ENCODE peak calls at places on chromosomes 6 and 20, in five cellular contexts. S is CD8-positive, alpha-beta T cell; U is psoas muscle; O is mucosa of descending colon; A is lower lobe of right lung. I is an unnamed sample.

GRCh38 chr20:23130622-23130916 is 44.4 kb upstream of the CD93 start:
- DNase-seq in U (no peak), S (no peak), A (no peak), O (no peak), I (no peak)

GRCh38 chr20:59575653-59576052 is 28.7 kb upstream of the PHACTR3 start:
- DNase-seq in S (no peak), O (no peak), U (no peak), A (no peak), I (no peak)

GRCh38 chr20:49856904-49857303 is 44.3 kb downstream of the SLC9A8 start:
- DNase-seq in A (no peak), S (no peak), O (no peak), U (no peak), I (no peak)

GRCh38 chr6:56808871-56809359 is 146.0 kb upstream of the BEND6 start:
- DNase-seq in S (no peak), U (peak; percentile 20), O (no peak), A (no peak), I (no peak)

GRCh38 chr20:1694672-1695071 is 37.1 kb upstream of the SIRPG start:
- DNase-seq in A (no peak), U (no peak), O (no peak), S (no peak), I (no peak)

GRCh38 chr20:48405909-48406308 is 421.9 kb downstream of the PREX1 start:
- DNase-seq in O (no peak), U (no peak), A (no peak), S (no peak), I (no peak)

GRCh38 chr6:156848533-156848932 is 71.4 kb downstream of the ARID1B start:
- DNase-seq in O (no peak), S (no peak), A (no peak), U (peak; percentile 48), I (no peak)

GRCh38 chr6:117502580-117502979 is 20.1 kb downstream of the DCBLD1 start:
- DNase-seq in U (no peak), A (no peak), S (no peak), O (no peak), I (no peak)

GRCh38 chr20:33318096-33318429 is 35.0 kb downstream of the BPIFB1 start:
- DNase-seq in U (no peak), S (no peak), A (no peak), O (no peak), I (no peak)

GRCh38 chr6:116221931-116222330 is 31.9 kb downstream of the TSPYL4 start:
- DNase-seq in A (no peak), O (no peak), S (no peak), U (no peak), I (no peak)

GRCh38 chr6:84771732-84772131 is 7.3 kb upstream of the TBX18 start:
- DNase-seq in A (no peak), O (no peak), S (no peak), U (no peak), I (no peak)

GRCh38 chr6:151436300-151436699 is 15.6 kb downstream of the RMND1 start:
- DNase-seq in S (no peak), A (no peak), U (no peak), O (no peak), I (no peak)

DNA sequence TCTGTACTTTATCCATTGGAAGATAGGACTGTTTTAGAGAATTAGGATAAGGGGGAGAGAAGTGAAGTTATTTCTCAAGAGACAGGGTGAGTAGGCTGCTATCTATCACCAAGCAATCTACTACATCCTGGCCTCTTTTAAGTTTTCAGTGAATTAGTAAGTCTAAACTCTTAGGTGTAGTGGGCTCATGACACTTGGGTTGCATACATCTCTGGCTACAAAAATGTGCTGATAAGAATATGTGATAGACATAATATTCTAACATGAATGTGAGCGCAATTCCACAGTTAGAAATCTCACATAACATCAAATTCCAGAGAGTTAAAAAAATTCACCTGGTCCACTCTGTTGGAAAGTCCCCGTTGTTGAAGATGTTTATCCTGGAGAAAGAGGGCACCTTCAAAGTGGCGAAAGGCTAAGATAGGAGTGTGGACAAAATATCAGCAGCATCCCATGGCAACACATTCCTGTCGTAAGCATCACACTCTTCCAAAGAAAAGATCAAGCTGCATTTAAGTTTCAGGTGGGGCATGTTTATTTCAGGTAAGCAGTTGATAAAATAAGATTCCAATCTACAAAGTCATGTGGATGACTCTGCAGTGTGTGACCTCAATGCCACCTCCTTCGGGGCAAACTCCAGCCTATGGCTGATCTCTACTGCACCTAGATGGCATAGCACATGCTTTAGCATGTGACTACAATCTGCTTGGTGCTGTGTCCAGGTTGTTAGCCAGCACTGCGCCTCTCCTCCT is 111.7 kb upstream of the NEDD9 start:
- DNase-seq in A (no peak), U (no peak), S (no peak), O (no peak), I (peak; percentile 93)
- H3K4me1 ChIP-seq in A (no peaks in the 10 kb centered on the region), U (no peaks in the 10 kb centered on the region), S (no peaks in the 10 kb centered on the region), O (no peaks in the 10 kb centered on the region), I (peaks cover 4% of the 10 kb centered on the region)

GRCh38 chr20:39968495-39968894 is 720.5 kb downstream of the MAFB start:
- DNase-seq in S (no peak), U (no peak), O (no peak), A (no peak), I (no peak)

DNA sequence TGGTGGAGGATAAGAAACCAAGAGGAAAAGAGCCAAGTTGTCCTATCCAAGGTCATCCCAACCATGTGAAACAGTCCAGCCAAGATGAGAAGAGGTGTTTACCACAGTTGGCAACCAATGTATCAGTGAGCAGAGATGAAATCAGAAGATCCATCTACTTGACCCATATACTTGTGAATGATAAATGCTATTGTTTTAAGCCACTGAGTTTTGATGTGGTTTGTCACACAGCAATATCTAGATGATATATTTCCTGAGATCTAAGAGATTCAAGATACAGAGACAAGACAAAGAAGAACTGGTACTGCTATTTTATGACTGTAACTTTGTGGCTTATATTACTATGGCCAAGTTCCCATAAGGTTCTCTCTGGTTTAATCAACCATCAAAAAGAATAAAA is 721.2 kb downstream of the MAFB start:
- DNase-seq in U (no peak), A (no peak), O (no peak), S (no peak), I (no peak)
- H3K9me3 ChIP-seq in U (peaks cover 12% of the 10 kb centered on the region), A (peaks cover 2% of the 10 kb centered on the region), O (peaks cover 4% of the 10 kb centered on the region), S (no peaks in the 10 kb centered on the region), I (no peaks in the 10 kb centered on the region)

GRCh38 chr6:137878070-137878809 is 11.2 kb downstream of the TNFAIP3 start:
- DNase-seq in O (no peak), S (no peak), U (no peak), A (no peak), I (no peak)
- H3K4me1 ChIP-seq in O (peaks cover 15% of the 10 kb centered on the region), S (peaks cover 39% of the 10 kb centered on the region), U (peaks cover 8% of the 10 kb centered on the region), A (peaks cover 50% of the 10 kb centered on the region), I (peaks cover 5% of the 10 kb centered on the region)

DNA sequence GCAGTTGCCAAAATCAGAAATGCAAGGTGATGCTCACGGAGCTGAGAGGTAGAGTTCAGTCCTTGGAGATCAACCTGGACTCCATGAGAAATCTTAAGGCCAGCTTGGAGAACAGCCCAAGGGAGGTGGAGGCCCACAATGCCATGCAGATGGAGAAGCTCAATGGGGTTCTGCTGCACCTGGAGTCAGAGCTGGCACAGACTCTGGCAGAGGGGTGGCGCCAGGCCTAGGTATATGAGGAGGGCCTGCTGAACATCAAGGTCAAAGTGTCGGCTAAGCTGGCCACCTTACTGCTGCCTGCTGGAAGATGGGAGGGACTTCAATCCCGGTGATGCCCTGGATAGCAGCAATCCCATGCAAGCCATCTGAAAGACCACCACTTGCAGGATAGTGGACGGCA is 23.9 kb upstream of the FUT9 start:
- DNase-seq in S (no peak), U (no peak), O (no peak), A (no peak), I (no peak)
- H3K9me3 ChIP-seq in S (no peaks in the 10 kb centered on the region), U (peaks cover 3% of the 10 kb centered on the region), O (peaks cover 29% of the 10 kb centered on the region), A (peaks cover 23% of the 10 kb centered on the region), I (no peaks in the 10 kb centered on the region)

DNA sequence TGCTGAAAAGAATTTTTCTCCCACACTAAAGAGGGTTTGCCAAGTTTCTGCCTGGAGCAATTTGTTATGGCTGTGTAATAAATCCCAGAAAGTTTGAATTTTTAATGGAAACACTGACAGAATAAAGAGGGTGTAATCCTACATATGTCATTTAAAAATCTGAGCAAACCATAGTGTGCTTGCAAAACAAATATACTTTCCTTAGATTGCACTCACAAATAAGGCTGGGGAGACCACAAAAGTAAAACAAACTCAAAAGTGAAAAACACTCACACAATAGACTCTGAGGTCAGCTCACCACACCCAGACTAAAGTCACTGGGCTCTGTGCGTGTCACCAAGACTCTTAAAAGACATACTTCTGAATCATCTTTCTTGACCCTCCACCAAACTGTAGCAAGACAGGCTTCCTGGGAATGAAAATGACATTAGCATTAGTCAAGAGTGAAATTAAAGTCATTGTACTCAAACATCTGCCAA is 4.8 kb upstream of the ATXN1 start:
- DNase-seq in S (no peak), U (no peak), O (no peak), A (no peak), I (no peak)
- H3K4me1 ChIP-seq in S (peaks cover 43% of the 10 kb centered on the region), U (peaks cover 45% of the 10 kb centered on the region), O (peaks cover 12% of the 10 kb centered on the region), A (peaks cover 52% of the 10 kb centered on the region), I (no peaks in the 10 kb centered on the region)

GRCh38 chr6:107621216-107621940 is 131.5 kb downstream of the SOBP start:
- DNase-seq in U (no peak), A (no peak), O (no peak), S (no peak), I (no peak)
- H3K9me3 ChIP-seq in U (no peaks in the 10 kb centered on the region), A (no peaks in the 10 kb centered on the region), O (no peaks in the 10 kb centered on the region), S (no peaks in the 10 kb centered on the region), I (no peaks in the 10 kb centered on the region)